ENCODE peak calls at places on chromosome 17, in nine cellular contexts. G, T, K, W, H, M, U, S and I are unnamed samples.

GRCh38 chr17:8337802-8338744 is 1.6 kb upstream of the ODF4 start:
- DNase-seq in W (no peak), T (peak; percentile 72), G (no peak), M (no peak), U (no peak), S (no peak), K (no peak), H (no peak), I (no peak)

GRCh38 chr17:8341456-8341855 is 1.8 kb downstream of the ODF4 start:
- DNase-seq in M (no peak), U (no peak), S (no peak), G (no peak), W (no peak), T (no peak), H (no peak), K (no peak), I (no peak)

GRCh38 chr17:72683506-72684404 is 408.7 kb downstream of the SLC39A11 start:
- DNase-seq in T (no peak), S (no peak), H (no peak), U (no peak), M (peak; percentile 99), W (no peak), K (peak; percentile 78), G (no peak), I (no peak)

GRCh38 chr17:57032343-57032742 is 52.7 kb upstream of the AKAP1 start:
- DNase-seq in W (no peak), G (no peak), U (no peak), T (peak; percentile 13), H (peak; percentile 40), M (no peak), K (no peak), S (no peak), I (no peak)

GRCh38 chr17:65694601-65695000 is 133.2 kb upstream of the AXIN2 start:
- DNase-seq in U (no peak), W (no peak), G (no peak), K (no peak), M (no peak), H (no peak), T (no peak), S (no peak), I (no peak)

GRCh38 chr17:32913593-32913992 is 14.4 kb upstream of the TMEM98 start:
- DNase-seq in H (no peak), G (no peak), S (no peak), U (no peak), W (no peak), K (no peak), M (no peak), T (no peak), I (no peak)

GRCh38 chr17:4968166-4968915 is 724 bp upstream of the SPAG7 start:
- DNase-seq in W (no peak), K (peak; percentile 62), U (no peak), G (peak; percentile 46), T (peak; percentile 90), S (no peak), M (no peak), H (peak; percentile 44), I (no peak)

GRCh38 chr17:63475491-63476412 is 1.1 kb upstream of the ACE start:
- DNase-seq in M (no peak), T (no peak), S (no peak), U (no peak), H (no peak), K (no peak), W (no peak), G (no peak), I (no peak)